ENCODE peak calls at places on chromosomes 3 and 15, in nine cellular contexts. M is heart right ventricle, N is BJ, W is thoracic aorta, K is upper lobe of right lung, Q is cardiac muscle cell, Y is GM23338, X is osteoblast, J is HCT116. C is an unnamed sample.

GRCh38 chr3:32321095-32321835 is 70.4 kb upstream of the CMTM7 start:
- DNase-seq in M (peak; percentile 31), N (no peak), W (no peak), K (no peak), Q (no peak), Y (peak; percentile 76), X (no peak), J (no peak), C (no peak)

GRCh38 chr3:166029507-166029906 is 192.3 kb upstream of the BCHE start:
- DNase-seq in M (no peak), N (no peak), W (no peak), K (no peak), Q (no peak), Y (no peak), X (no peak), J (no peak), C (no peak)

GRCh38 chr15:74709011-74709410 is 13.2 kb upstream of the EDC3 start:
- DNase-seq in M (no peak), N (no peak), W (no peak), K (no peak), Q (peak; percentile 28), Y (no peak), X (no peak), J (no peak), C (no peak)

GRCh38 chr15:58212909-58213526 is 74.8 kb downstream of the AQP9 start:
- DNase-seq in M (no peak), N (no peak), W (no peak), K (no peak), Q (peak; percentile 73), Y (peak; percentile 54), X (peak; percentile 44), J (no peak), C (no peak)

GRCh38 chr15:101121511-101122090 is 130.2 kb downstream of the CHSY1 start:
- DNase-seq in M (peak; percentile 87), N (no peak), W (peak; percentile 31), K (peak; percentile 85), Q (peak; percentile 73), Y (peak; percentile 65), X (peak; percentile 89), J (no peak), C (peak; percentile 55)

GRCh38 chr3:20669184-20669583 is 483.2 kb upstream of the SGO1 start:
- DNase-seq in M (peak; percentile 30), N (no peak), W (no peak), K (no peak), Q (peak; percentile 54), Y (no peak), X (no peak), J (no peak), C (no peak)

GRCh38 chr3:135262441-135262840 is 467.4 kb downstream of the EPHB1 start:
- DNase-seq in M (no peak), N (no peak), W (no peak), K (no peak), Q (no peak), Y (no peak), X (no peak), J (no peak), C (no peak)

GRCh38 chr3:186609247-186609868 is 3.5 kb upstream of the AHSG start:
- DNase-seq in M (no peak), N (no peak), W (no peak), K (no peak), Q (peak; percentile 41), Y (peak; percentile 18), X (no peak), J (peak; percentile 41), C (no peak)

GRCh38 chr3:128385080-128385832 is 81.4 kb downstream of the DNAJB8 start:
- DNase-seq in M (peak; percentile 74), N (peak; percentile 75), W (peak; percentile 43), K (peak; percentile 77), Q (peak; percentile 90), Y (no peak), X (peak; percentile 95), J (no peak), C (peak; percentile 91)

GRCh38 chr15:67124911-67125588 is 59.6 kb downstream of the SMAD3 start:
- DNase-seq in M (no peak), N (no peak), W (no peak), K (no peak), Q (no peak), Y (no peak), X (peak; percentile 88), J (peak; percentile 88), C (no peak)

GRCh38 chr3:13494463-13495350 is 14.6 kb downstream of the HDAC11 start:
- DNase-seq in M (no peak), N (no peak), W (no peak), K (peak; percentile 51), Q (peak; percentile 50), Y (peak; percentile 67), X (peak; percentile 54), J (no peak), C (no peak)

GRCh38 chr3:188659444-188660100 is 505.6 kb downstream of the LPP start:
- DNase-seq in M (no peak), N (no peak), W (no peak), K (no peak), Q (peak; percentile 54), Y (no peak), X (no peak), J (no peak), C (no peak)

GRCh38 chr3:42600958-42601675 is 631 bp downstream of the NKTR start:
- DNase-seq in M (no peak), N (peak; percentile 25), W (peak; percentile 28), K (peak; percentile 83), Q (peak; percentile 72), Y (peak; percentile 82), X (peak; percentile 90), J (no peak), C (peak; percentile 68)

GRCh38 chr3:149641011-149641728 is 16.7 kb downstream of the WWTR1 start:
- DNase-seq in M (no peak), N (no peak), W (no peak), K (no peak), Q (no peak), Y (no peak), X (peak; percentile 25), J (no peak), C (no peak)

GRCh38 chr3:122355612-122356011 is 27.4 kb downstream of the MIX23 start:
- DNase-seq in M (no peak), N (no peak), W (no peak), K (no peak), Q (no peak), Y (no peak), X (no peak), J (no peak), C (no peak)

GRCh38 chr3:50369271-50369670 is 9.9 kb upstream of the TMEM115 start:
- DNase-seq in M (no peak), N (no peak), W (no peak), K (no peak), Q (no peak), Y (no peak), X (no peak), J (no peak), C (no peak)

GRCh38 chr3:60536420-60536819 is 714.8 kb downstream of the FHIT start:
- DNase-seq in M (no peak), N (no peak), W (no peak), K (no peak), Q (no peak), Y (no peak), X (no peak), J (no peak), C (no peak)

GRCh38 chr3:192022412-192022811 is 561.4 kb downstream of the PYDC2 start:
- DNase-seq in M (no peak), N (no peak), W (no peak), K (no peak), Q (no peak), Y (no peak), X (no peak), J (no peak), C (no peak)

GRCh38 chr15:33089878-33090757 is 104.4 kb downstream of the FMN1 start:
- DNase-seq in M (no peak), N (no peak), W (no peak), K (no peak), Q (peak; percentile 64), Y (no peak), X (no peak), J (no peak), C (no peak)

GRCh38 chr3:123341871-123342630 is 106.8 kb downstream of the ADCY5 start:
- DNase-seq in M (no peak), N (no peak), W (no peak), K (peak; percentile 58), Q (no peak), Y (no peak), X (no peak), J (no peak), C (no peak)

GRCh38 chr15:100112061-100112420 is 229.7 kb downstream of the ADAMTS17 start:
- DNase-seq in M (no peak), N (no peak), W (no peak), K (peak; percentile 23), Q (no peak), Y (no peak), X (no peak), J (no peak), C (peak; percentile 12)

GRCh38 chr15:96365781-96366525 is 35.5 kb downstream of the NR2F2 start:
- DNase-seq in M (no peak), N (no peak), W (no peak), K (no peak), Q (no peak), Y (peak; percentile 79), X (peak; percentile 73), J (no peak), C (no peak)

GRCh38 chr3:81778678-81779182 is 17.3 kb upstream of the GBE1 start:
- DNase-seq in M (no peak), N (no peak), W (no peak), K (no peak), Q (peak; percentile 63), Y (no peak), X (no peak), J (no peak), C (no peak)
- TF ChIP-seq CTCF in M (no peak), N (no peak), W (no peak), K (no peak), Q (no peak), Y (no peak), X (no peak), J (no peak), C (no peak)

DNA sequence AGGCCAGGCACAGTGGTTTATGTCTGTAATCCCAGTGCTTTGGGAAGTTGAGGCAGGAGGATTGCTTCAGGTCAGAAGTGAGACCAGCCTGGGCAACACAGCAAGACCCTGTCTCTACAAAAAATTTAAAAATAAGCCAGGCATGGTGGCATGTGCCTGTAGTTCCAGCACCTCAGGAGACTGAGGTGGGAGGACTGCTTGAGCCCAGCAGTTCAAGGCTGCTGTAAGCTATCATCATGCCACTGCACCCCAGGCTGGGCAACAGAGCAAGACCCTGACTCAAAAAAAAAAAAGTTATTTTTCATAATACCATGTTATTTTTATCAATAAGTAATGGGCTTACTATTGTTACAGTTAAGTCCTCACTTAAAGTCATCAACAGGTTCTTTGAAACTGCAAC is 59.7 kb downstream of the SETD2 start:
- DNase-seq in M (no peak), N (no peak), W (no peak), K (no peak), Q (no peak), Y (no peak), X (no peak), J (no peak), C (no peak)
- H3K27me3 ChIP-seq in M (no peaks in the 10 kb centered on the region), N (no peaks in the 10 kb centered on the region), W (no peaks in the 10 kb centered on the region), K (no peaks in the 10 kb centered on the region), Q (no peaks in the 10 kb centered on the region), Y (no peaks in the 10 kb centered on the region), X (no peaks in the 10 kb centered on the region), J (no peaks in the 10 kb centered on the region), C (no peaks in the 10 kb centered on the region)

GRCh38 chr3:194984624-194985023 is 286.3 kb downstream of the XXYLT1 start:
- DNase-seq in M (no peak), N (no peak), W (no peak), K (no peak), Q (no peak), Y (no peak), X (no peak), J (no peak), C (no peak)
- H3K4me3 ChIP-seq in M (peak overlapping the region; percentile 21), N (no peak overlapping the region), W (peak overlapping the region; percentile 66), K (peak overlapping the region; percentile 34), Q (no peak overlapping the region), Y (peak overlapping the region; percentile 41), X (peak overlapping the region; percentile 63), J (no peak overlapping the region), C (peak overlapping the region; percentile 18)

GRCh38 chr3:29764603-29765254 is 483.9 kb downstream of the RBMS3 start:
- DNase-seq in M (no peak), N (no peak), W (no peak), K (no peak), Q (peak; percentile 94), Y (no peak), X (no peak), J (peak; percentile 16), C (no peak)
- TF ChIP-seq CTCF in M (peak; percentile 65), N (peak; percentile 68), W (peak; percentile 56), K (peak; percentile 61), Q (peak; percentile 75), Y (no peak), X (peak; percentile 84), J (peak; percentile 51), C (peak; percentile 66)

C was measured in uterus.